ENCODE peak calls at places on chromosomes 3 and 15, in eight cellular contexts. F, P, Z, R, B, J, C and D are unnamed samples.
A peak's percentile ranks its signal among the peaks of the same experiment; 100 is the strongest.

GRCh38 chr15:28123408-28124023 is 24.4 kb upstream of the OCA2 start:
- DNase-seq in F (peak; percentile 57), P (no peak), Z (peak; percentile 77), R (no peak), B (no peak), J (no peak), C (peak; percentile 70), D (peak; percentile 75)

GRCh38 chr3:9169326-9169725 is 80.1 kb downstream of the SRGAP3 start:
- DNase-seq in F (no peak), P (no peak), Z (no peak), R (no peak), B (no peak), J (no peak), C (no peak), D (no peak)

GRCh38 chr15:65192016-65192415 is 6.9 kb upstream of the CLPX start:
- DNase-seq in F (peak; percentile 55), P (no peak), Z (no peak), R (no peak), B (no peak), J (peak; percentile 41), C (peak; percentile 62), D (no peak)

GRCh38 chr3:57791245-57791644 is 35.1 kb downstream of the SLMAP start:
- DNase-seq in F (peak; percentile 85), P (no peak), Z (no peak), R (no peak), B (no peak), J (no peak), C (peak; percentile 42), D (no peak)

GRCh38 chr15:69016021-69016595 is 1.6 kb downstream of the NOX5 start:
- DNase-seq in F (no peak), P (no peak), Z (no peak), R (peak; percentile 90), B (no peak), J (no peak), C (no peak), D (no peak)

GRCh38 chr15:92383528-92384326 is 10.0 kb upstream of the ST8SIA2 start:
- DNase-seq in F (peak; percentile 15), P (no peak), Z (no peak), R (no peak), B (no peak), J (no peak), C (peak; percentile 66), D (no peak)

GRCh38 chr15:98035577-98036010 is 75.1 kb downstream of the ARRDC4 start:
- DNase-seq in F (no peak), P (no peak), Z (no peak), R (peak; percentile 26), B (no peak), J (no peak), C (no peak), D (no peak)

GRCh38 chr3:120420855-120421570 is 29.8 kb downstream of the FSTL1 start:
- DNase-seq in F (no peak), P (no peak), Z (no peak), R (no peak), B (no peak), J (peak; percentile 85), C (no peak), D (no peak)

GRCh38 chr3:137764001-137764433 is at the start of gene SOX14:
- DNase-seq in F (peak; percentile 10), P (no peak), Z (peak; percentile 67), R (peak; percentile 89), B (no peak), J (no peak), C (no peak), D (peak; percentile 35)

GRCh38 chr3:180000500-180000899 is 36.2 kb downstream of the PEX5L start:
- DNase-seq in F (no peak), P (no peak), Z (no peak), R (no peak), B (no peak), J (no peak), C (no peak), D (no peak)

GRCh38 chr3:170603770-170604510 is 18.1 kb upstream of the SLC7A14 start:
- DNase-seq in F (no peak), P (no peak), Z (no peak), R (no peak), B (no peak), J (no peak), C (no peak), D (no peak)

GRCh38 chr3:127652246-127652995 is 20.3 kb upstream of the ABTB1 start:
- DNase-seq in F (peak; percentile 37), P (no peak), Z (peak; percentile 54), R (no peak), B (no peak), J (peak; percentile 77), C (peak; percentile 49), D (peak; percentile 47)

GRCh38 chr15:61621146-61621545 is 392.0 kb upstream of the RORA start:
- DNase-seq in F (peak; percentile 6), P (no peak), Z (no peak), R (no peak), B (no peak), J (no peak), C (peak; percentile 70), D (no peak)
- TF ChIP-seq EP300 in F (no peak), P (no peak), Z (no peak), R (no peak), B (no peak), J (no peak), C (peak; percentile 84), D (no peak)

DNA sequence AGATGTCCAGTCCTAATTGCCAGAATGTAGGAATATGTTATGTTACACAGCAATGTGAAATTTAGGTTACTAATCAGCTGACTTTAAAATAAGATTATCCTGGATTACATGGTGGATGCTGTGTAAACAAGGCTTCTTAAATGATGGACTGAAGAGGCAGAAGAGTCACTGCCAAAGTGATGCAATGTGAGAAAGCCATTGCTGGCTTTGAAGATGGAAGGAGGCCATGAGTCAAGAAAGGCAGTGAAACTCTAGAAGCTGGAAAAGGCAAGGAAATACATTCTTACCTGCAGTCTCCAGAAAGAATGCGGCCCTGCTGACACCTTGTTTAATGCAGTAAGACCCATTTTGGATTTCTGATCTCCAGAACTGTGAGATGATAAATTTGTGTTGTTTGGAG is 179.1 kb upstream of the ZPLD1 start:
- DNase-seq in F (no peak), P (no peak), Z (no peak), R (no peak), B (no peak), J (no peak), C (no peak), D (no peak)
- TF ChIP-seq POLR2AphosphoS5 in F (no peak), P (no peak), Z (no peak), R (no peak), B (no peak), J (no peak), C (no peak), D (no peak)

DNA sequence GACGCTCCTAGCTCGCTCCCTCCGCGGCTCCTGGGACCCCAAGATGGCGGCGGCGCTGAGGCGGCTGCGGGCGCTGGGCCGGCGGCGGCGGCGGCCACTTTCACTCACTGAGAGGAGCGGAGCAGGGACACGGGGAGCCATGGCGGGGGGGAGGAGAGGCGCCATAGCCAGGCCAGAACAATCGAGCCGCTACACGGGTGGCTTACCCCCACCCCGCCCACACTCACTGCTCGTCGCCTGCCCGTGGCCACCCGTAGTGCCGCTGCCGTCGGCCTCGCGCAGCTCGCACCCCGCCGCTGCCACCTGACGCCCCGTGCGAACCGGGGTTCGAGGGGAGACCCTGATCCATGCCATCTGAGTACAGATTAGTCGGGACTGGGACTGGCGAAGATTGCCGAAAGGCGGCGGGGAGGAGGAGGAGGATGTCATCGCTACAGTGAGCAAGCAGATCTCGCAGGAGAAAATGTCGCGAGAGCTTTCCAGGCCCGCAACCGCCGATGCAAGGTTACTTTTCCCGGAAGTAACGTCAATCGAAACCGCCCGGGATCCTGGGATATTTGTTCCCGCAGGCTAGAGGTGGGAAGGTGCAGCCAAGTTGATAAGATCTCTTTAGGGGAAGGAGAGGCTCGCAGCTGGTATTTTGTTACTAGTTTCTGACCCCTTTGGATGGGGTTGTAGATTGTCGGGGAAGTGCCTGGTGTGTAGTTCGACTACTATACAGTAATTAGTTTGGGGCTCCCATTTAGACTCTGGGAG is at the start of gene INO80:
- DNase-seq in F (peak; percentile 96), P (peak; percentile 94), Z (peak; percentile 98), R (peak; percentile 99), B (peak; percentile 99), J (peak; percentile 99), C (peak; percentile 92), D (peak; percentile 99)
- TF ChIP-seq POLR2A in F (peak; percentile 73), P (peak; percentile 82), Z (peak; percentile 81), R (no peak), B (peak; percentile 63), J (peak; percentile 46), C (peak; percentile 88), D (peak; percentile 91)

DNA sequence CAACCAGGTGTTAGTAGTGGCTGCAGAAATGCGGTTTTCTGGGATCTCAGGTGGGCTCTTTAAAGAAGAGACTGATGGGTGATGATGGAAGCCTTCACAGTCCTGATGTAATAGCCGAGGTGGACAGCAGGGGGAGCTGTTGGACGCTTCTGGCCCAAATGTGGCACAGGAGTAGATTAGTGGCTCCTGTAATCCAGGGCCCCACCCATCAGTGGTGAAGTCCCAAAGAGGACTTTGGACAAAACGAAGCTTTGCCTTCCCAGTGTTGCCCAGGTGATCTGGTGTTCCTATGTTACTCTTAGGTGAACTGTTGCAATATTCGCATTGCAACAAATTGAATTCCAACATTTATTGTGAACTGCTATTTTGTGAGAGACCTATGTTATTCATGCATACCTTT is 31.8 kb upstream of the MYZAP start:
- DNase-seq in F (peak; percentile 88), P (no peak), Z (peak; percentile 84), R (no peak), B (peak; percentile 80), J (no peak), C (peak; percentile 69), D (peak; percentile 90)
- TF ChIP-seq EP300 in F (peak; percentile 40), P (no peak), Z (no peak), R (no peak), B (no peak), J (no peak), C (no peak), D (no peak)

GRCh38 chr3:15796771-15797599 is 794 bp downstream of the ANKRD28 start:
- DNase-seq in F (peak; percentile 52), P (no peak), Z (no peak), R (no peak), B (no peak), J (no peak), C (peak; percentile 40), D (no peak)
- TF ChIP-seq POLR2AphosphoS5 in F (no peak), P (no peak), Z (no peak), R (no peak), B (no peak), J (no peak), C (no peak), D (no peak)

DNA sequence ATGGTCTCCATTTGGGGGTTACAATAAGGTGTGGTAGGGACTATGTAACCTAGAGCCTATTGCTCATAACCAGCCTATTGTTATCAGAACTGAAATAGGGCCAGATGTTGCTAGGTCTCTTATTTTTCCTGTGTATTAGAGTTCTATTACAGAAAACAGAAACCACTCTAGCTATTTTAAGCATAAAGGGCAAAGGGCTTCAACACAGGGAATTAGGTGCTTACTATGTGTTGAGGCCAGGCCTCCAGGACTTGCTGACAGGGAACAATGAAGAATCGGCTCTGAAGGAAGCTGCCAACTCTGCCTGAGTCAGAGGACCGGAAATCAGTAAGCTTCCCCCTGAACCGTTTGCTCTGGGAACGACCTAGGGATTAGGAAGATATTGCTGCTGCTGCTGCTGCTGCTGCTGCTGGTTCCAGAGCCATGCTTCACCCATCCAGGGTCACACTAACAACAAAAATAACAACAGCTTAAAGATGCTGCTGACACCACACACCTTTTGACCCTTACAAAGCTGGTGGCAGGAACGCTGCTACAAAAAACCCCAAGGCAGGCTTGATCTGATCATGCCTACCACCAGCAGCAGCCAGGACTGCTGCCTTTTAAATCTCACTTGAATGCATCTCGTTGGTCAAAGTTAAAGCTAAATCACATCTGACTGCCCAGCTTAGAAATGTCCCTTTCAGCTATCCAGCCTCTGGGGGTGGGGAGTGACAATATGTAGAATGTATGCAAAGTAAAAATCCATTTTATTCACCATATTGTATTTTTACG is 276.9 kb upstream of the IL12A start:
- DNase-seq in F (no peak), P (no peak), Z (no peak), R (no peak), B (no peak), J (no peak), C (no peak), D (no peak)
- TF ChIP-seq POLR2A in F (no peak), P (no peak), Z (no peak), R (no peak), B (no peak), J (no peak), C (no peak), D (no peak)